ENCODE peak calls at places on chromosomes 5 and 9, in four cellular contexts. O, L, E and K are unnamed samples.

GRCh38 chr9:136552117-136552685 is 6.4 kb upstream of the NOTCH1 start:
- DNase-seq in O (no peak), L (no peak), E (no peak), K (no peak)

GRCh38 chr9:137800196-137801022 is 77.2 kb upstream of the CACNA1B start:
- DNase-seq in O (no peak), L (no peak), E (no peak), K (peak)

GRCh38 chr5:91727452-91727851 is 344.3 kb upstream of the ARRDC3 start:
- DNase-seq in O (no peak), L (no peak), E (no peak), K (no peak)

GRCh38 chr9:115220339-115221009 is 102.5 kb upstream of the TNC start:
- DNase-seq in O (no peak), L (no peak), E (no peak), K (no peak)

GRCh38 chr5:170479484-170479883 is 24.3 kb upstream of the KCNIP1 start:
- DNase-seq in O (peak), L (no peak), E (no peak), K (no peak)

GRCh38 chr9:127555830-127556820 is 56.0 kb upstream of the STXBP1 start:
- DNase-seq in O (peak), L (no peak), E (peak), K (peak)

GRCh38 chr5:55903121-55903701 is 52.1 kb downstream of the IL31RA start:
- DNase-seq in O (peak), L (no peak), E (no peak), K (no peak)

GRCh38 chr9:124625084-124625483 is 117.9 kb upstream of the NR5A1 start:
- DNase-seq in O (no peak), L (no peak), E (no peak), K (no peak)

GRCh38 chr5:109744261-109744660 is 54.5 kb downstream of the MAN2A1 start:
- DNase-seq in O (no peak), L (no peak), E (no peak), K (no peak)

GRCh38 chr5:178668579-178668978 is 41.7 kb upstream of the CLK4 start:
- DNase-seq in O (no peak), L (no peak), E (no peak), K (no peak)

GRCh38 chr5:79448336-79448735 is 65.6 kb downstream of the HOMER1 start:
- DNase-seq in O (no peak), L (no peak), E (no peak), K (no peak)

GRCh38 chr5:153970496-153970895 is 68.2 kb downstream of the FAM114A2 start:
- DNase-seq in O (no peak), L (no peak), E (no peak), K (no peak)

GRCh38 chr5:127227881-127228280 is 62.7 kb upstream of the MEGF10 start:
- DNase-seq in O (no peak), L (no peak), E (no peak), K (no peak)

GRCh38 chr9:118088075-118088474 is 383.9 kb downstream of the TLR4 start:
- DNase-seq in O (no peak), L (no peak), E (no peak), K (no peak)

GRCh38 chr9:36325081-36325828 is 67.0 kb upstream of the GNE start:
- DNase-seq in O (no peak), L (no peak), E (no peak), K (no peak)

GRCh38 chr5:138654281-138654867 is 79.2 kb upstream of the HSPA9 start:
- DNase-seq in O (no peak), L (no peak), E (no peak), K (peak)

GRCh38 chr9:128099932-128100491 is 27.5 kb downstream of the PTGES2 start:
- DNase-seq in O (no peak), L (no peak), E (peak), K (peak)

GRCh38 chr9:88243736-88244135 is 105.5 kb upstream of the SPATA31C2 start:
- DNase-seq in O (peak), L (no peak), E (no peak), K (no peak)

GRCh38 chr5:68368686-68369359 is 153.3 kb downstream of the PIK3R1 start:
- DNase-seq in O (no peak), L (no peak), E (no peak), K (no peak)

GRCh38 chr9:32350682-32351081 is 33.8 kb upstream of the ACO1 start:
- DNase-seq in O (peak), L (no peak), E (no peak), K (no peak)

GRCh38 chr9:32348289-32348688 is 36.2 kb upstream of the ACO1 start:
- DNase-seq in O (no peak), L (no peak), E (no peak), K (no peak)

GRCh38 chr9:32351845-32352244 is 32.6 kb upstream of the ACO1 start:
- DNase-seq in O (peak), L (peak), E (no peak), K (no peak)
- TF ChIP-seq CTCF in O (no peak), L (peak), E (no peak), K (no peak)

GRCh38 chr9:123138156-123138555 is 104.7 kb downstream of the GPR21 start:
- DNase-seq in O (no peak), L (no peak), E (no peak), K (no peak)

GRCh38 chr9:123132696-123133095 is 99.2 kb downstream of the GPR21 start:
- DNase-seq in O (no peak), L (no peak), E (no peak), K (no peak)

GRCh38 chr9:123131258-123131657 is 97.8 kb downstream of the GPR21 start:
- DNase-seq in O (no peak), L (no peak), E (no peak), K (no peak)

GRCh38 chr9:123131993-123132392 is 98.5 kb downstream of the GPR21 start:
- DNase-seq in O (no peak), L (no peak), E (no peak), K (no peak)

DNA sequence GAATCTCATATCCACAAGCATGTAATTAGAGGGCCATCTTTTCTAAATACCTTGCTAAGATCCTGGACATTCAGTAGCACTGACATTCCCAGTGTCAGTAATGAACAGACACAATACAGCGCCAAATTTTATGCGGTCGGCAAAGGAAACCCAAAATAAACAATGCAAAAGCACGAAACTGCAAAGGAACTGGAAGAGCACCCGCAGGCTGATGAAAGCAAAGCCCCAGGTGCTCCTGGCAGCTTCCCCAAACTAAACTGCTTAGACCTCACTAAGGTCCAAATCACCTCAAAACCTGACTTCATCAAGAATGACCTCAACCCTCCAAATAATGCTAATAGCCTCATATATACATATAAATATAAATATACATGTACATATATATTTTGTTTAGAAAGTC is 102.0 kb downstream of the GPR21 start:
- DNase-seq in O (no peak), L (no peak), E (no peak), K (no peak)
- TF ChIP-seq CTCF in O (no peak), L (no peak), E (no peak), K (no peak)

GRCh38 chr9:71716138-71716909 is 52.0 kb downstream of the CEMIP2 start:
- DNase-seq in O (no peak), L (no peak), E (no peak), K (no peak)
- TF ChIP-seq CTCF in O (peak), L (no peak), E (peak), K (no peak)

GRCh38 chr9:7358876-7359275 is 440.7 kb downstream of the DMAC1 start:
- DNase-seq in O (no peak), L (peak), E (no peak), K (no peak)
- TF ChIP-seq CTCF in O (no peak), L (no peak), E (no peak), K (no peak)

GRCh38 chr5:139870677-139871076 is 75.1 kb downstream of the PSD2 start:
- DNase-seq in O (no peak), L (no peak), E (no peak), K (peak)

GRCh38 chr5:139869042-139869790 is 73.6 kb downstream of the PSD2 start:
- DNase-seq in O (no peak), L (no peak), E (no peak), K (peak)

GRCh38 chr5:139873033-139873794 is 77.6 kb downstream of the PSD2 start:
- DNase-seq in O (no peak), L (no peak), E (no peak), K (peak)

GRCh38 chr5:139871624-139872023 is 76.0 kb downstream of the PSD2 start:
- DNase-seq in O (no peak), L (no peak), E (no peak), K (peak)

GRCh38 chr5:139872052-139872766 is 76.6 kb downstream of the PSD2 start:
- DNase-seq in O (no peak), L (peak), E (no peak), K (peak)
- TF ChIP-seq CTCF in O (no peak), L (peak), E (no peak), K (no peak)

GRCh38 chr5:134917070-134917831 is 12.3 kb downstream of the PCBD2 start:
- DNase-seq in O (no peak), L (peak), E (no peak), K (no peak)
- TF ChIP-seq CTCF in O (peak), L (peak), E (no peak), K (peak)

GRCh38 chr5:1511651-1512540 is 11.9 kb downstream of the LPCAT1 start:
- DNase-seq in O (peak), L (peak), E (no peak), K (peak)
- TF ChIP-seq CTCF in O (peak), L (no peak), E (no peak), K (no peak)

GRCh38 chr9:119284118-119284517 is 85.1 kb downstream of the BRINP1 start:
- DNase-seq in O (peak), L (peak), E (no peak), K (no peak)

GRCh38 chr9:119284587-119285337 is 84.5 kb downstream of the BRINP1 start:
- DNase-seq in O (no peak), L (no peak), E (no peak), K (no peak)

GRCh38 chr9:119291554-119291953 is 77.7 kb downstream of the BRINP1 start:
- DNase-seq in O (no peak), L (no peak), E (no peak), K (no peak)

DNA sequence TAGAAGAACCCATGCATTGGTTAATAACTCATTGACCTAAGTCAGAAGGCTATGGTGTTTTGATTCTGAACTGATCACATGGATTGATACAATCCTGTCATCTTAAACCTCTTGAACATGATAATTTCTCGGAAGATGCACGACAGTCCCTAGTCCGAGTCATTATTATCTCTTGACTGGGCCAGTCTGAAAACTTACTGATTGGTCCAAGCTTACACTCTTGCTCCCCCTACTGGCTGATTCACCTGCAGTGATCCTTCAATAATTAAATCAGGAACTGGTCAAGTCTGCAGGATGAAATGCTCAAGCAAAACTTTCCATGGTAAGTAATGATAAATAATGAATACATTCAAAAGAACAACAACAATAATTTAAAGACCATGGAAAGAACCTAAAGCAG is 79.5 kb downstream of the BRINP1 start:
- DNase-seq in O (peak), L (peak), E (no peak), K (no peak)
- TF ChIP-seq CTCF in O (peak), L (no peak), E (peak), K (peak)

GRCh38 chr5:78300464-78301045 is 6.1 kb upstream of the AP3B1 start:
- DNase-seq in O (peak), L (no peak), E (no peak), K (no peak)
- TF ChIP-seq CTCF in O (peak), L (no peak), E (peak), K (peak)

GRCh38 chr5:173789031-173789920 is 98.9 kb upstream of the CPEB4 start:
- DNase-seq in O (no peak), L (no peak), E (peak), K (no peak)

GRCh38 chr5:173785866-173786265 is 102.3 kb upstream of the CPEB4 start:
- DNase-seq in O (no peak), L (no peak), E (no peak), K (no peak)

GRCh38 chr5:173790177-173790719 is 97.9 kb upstream of the CPEB4 start:
- DNase-seq in O (no peak), L (no peak), E (no peak), K (no peak)

GRCh38 chr5:173785421-173785820 is 102.7 kb upstream of the CPEB4 start:
- DNase-seq in O (no peak), L (no peak), E (no peak), K (no peak)

GRCh38 chr5:173786296-173787187 is 101.6 kb upstream of the CPEB4 start:
- DNase-seq in O (no peak), L (no peak), E (no peak), K (peak)
- TF ChIP-seq CTCF in O (no peak), L (no peak), E (no peak), K (no peak)